ENCODE peak calls at places on chromosomes 11 and 22, in six cellular contexts. Q, H, O, Z, B and W are unnamed samples.

GRCh38 chr11:102560555-102561011 is 30.0 kb upstream of the MMP7 start:
- DNase-seq in Q (peak; percentile 15), H (no peak), O (peak; percentile 78), Z (peak; percentile 76), B (no peak), W (no peak)

GRCh38 chr11:64629796-64630562 is 39.0 kb downstream of the SLC22A12 start:
- DNase-seq in Q (peak; percentile 54), H (peak; percentile 85), O (no peak), Z (peak; percentile 91), B (no peak), W (no peak)

GRCh38 chr11:124946735-124947141 is 7.3 kb upstream of the CCDC15 start:
- DNase-seq in Q (no peak), H (no peak), O (no peak), Z (no peak), B (no peak), W (no peak)

GRCh38 chr22:50185384-50186087 is at the start of gene TRABD:
- DNase-seq in Q (peak; percentile 93), H (peak; percentile 99), O (peak; percentile 83), Z (peak; percentile 95), B (peak; percentile 96), W (peak; percentile 92)

GRCh38 chr11:125165111-125165663 is 636 bp downstream of the PKNOX2 start:
- DNase-seq in Q (no peak), H (peak; percentile 81), O (no peak), Z (peak; percentile 75), B (no peak), W (peak; percentile 44)

GRCh38 chr11:1116666-1117390 is 40.9 kb upstream of the MUC5AC start:
- DNase-seq in Q (peak; percentile 4), H (no peak), O (no peak), Z (peak; percentile 46), B (no peak), W (no peak)

GRCh38 chr22:35612903-35613302 is 4.2 kb downstream of the MB start:
- DNase-seq in Q (no peak), H (no peak), O (no peak), Z (no peak), B (no peak), W (no peak)

GRCh38 chr11:70826541-70826943 is 425.8 kb downstream of the SHANK2 start:
- DNase-seq in Q (no peak), H (peak; percentile 83), O (peak; percentile 13), Z (peak; percentile 81), B (no peak), W (no peak)

GRCh38 chr22:24805790-24806662 is at the start of gene SGSM1:
- DNase-seq in Q (peak; percentile 86), H (peak; percentile 97), O (peak; percentile 75), Z (peak; percentile 87), B (peak; percentile 92), W (peak; percentile 89)

GRCh38 chr11:107882095-107882820 is 23.7 kb upstream of the SLC35F2 start:
- DNase-seq in Q (no peak), H (no peak), O (no peak), Z (no peak), B (no peak), W (no peak)

GRCh38 chr11:9269492-9270030 is 4.4 kb upstream of the DENND5A start:
- DNase-seq in Q (peak; percentile 40), H (no peak), O (no peak), Z (peak; percentile 25), B (no peak), W (no peak)

GRCh38 chr22:17980638-17981051 is 43.7 kb downstream of the MICAL3 start:
- DNase-seq in Q (peak; percentile 81), H (peak; percentile 63), O (peak; percentile 24), Z (no peak), B (peak; percentile 88), W (peak; percentile 48)

GRCh38 chr11:16891964-16892363 is 122.2 kb downstream of the PLEKHA7 start:
- DNase-seq in Q (no peak), H (no peak), O (no peak), Z (no peak), B (no peak), W (no peak)

GRCh38 chr11:16895306-16895705 is 118.9 kb downstream of the PLEKHA7 start:
- DNase-seq in Q (no peak), H (no peak), O (no peak), Z (no peak), B (no peak), W (no peak)

GRCh38 chr11:16891170-16891569 is 123.0 kb downstream of the PLEKHA7 start:
- DNase-seq in Q (no peak), H (no peak), O (no peak), Z (no peak), B (no peak), W (no peak)

GRCh38 chr11:16890442-16890841 is 123.8 kb downstream of the PLEKHA7 start:
- DNase-seq in Q (no peak), H (no peak), O (no peak), Z (no peak), B (no peak), W (no peak)

DNA sequence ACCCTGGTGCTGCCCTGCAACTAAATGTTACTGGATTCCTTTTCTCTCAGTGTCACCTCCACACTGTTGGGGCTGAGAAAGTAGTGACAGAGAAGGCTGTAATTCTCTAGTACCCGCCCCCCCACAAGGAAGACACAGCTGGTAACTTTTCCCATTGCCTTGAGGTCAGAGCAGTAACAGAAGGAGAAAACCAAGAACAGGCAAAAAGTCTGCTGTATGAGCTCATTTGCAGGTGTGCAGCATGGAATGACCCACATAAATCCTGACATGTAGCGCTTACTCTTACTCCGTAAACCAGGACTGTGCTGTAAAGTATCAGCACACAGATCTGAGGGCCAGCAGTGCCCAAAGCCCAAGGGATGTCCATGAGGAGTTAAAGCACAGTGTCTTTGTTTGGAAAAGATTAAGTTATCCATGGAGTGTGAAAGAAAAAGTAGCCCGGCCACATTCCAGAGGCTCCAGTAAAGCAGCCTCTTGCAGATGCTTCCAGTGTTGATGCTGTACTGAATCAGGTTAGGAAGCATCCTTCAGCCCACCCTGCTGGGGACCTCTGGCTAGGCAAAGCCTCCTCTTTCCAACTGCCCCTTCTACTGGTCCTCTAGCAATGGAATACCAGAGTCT is 120.6 kb downstream of the PLEKHA7 start:
- DNase-seq in Q (no peak), H (no peak), O (peak; percentile 40), Z (no peak), B (no peak), W (no peak)
- H3K4me1 ChIP-seq in Q (peaks cover 3% of the 10 kb centered on the region), H (no peaks in the 10 kb centered on the region), O (no peaks in the 10 kb centered on the region), Z (no peaks in the 10 kb centered on the region), B (no peaks in the 10 kb centered on the region), W (peaks cover 20% of the 10 kb centered on the region)

DNA sequence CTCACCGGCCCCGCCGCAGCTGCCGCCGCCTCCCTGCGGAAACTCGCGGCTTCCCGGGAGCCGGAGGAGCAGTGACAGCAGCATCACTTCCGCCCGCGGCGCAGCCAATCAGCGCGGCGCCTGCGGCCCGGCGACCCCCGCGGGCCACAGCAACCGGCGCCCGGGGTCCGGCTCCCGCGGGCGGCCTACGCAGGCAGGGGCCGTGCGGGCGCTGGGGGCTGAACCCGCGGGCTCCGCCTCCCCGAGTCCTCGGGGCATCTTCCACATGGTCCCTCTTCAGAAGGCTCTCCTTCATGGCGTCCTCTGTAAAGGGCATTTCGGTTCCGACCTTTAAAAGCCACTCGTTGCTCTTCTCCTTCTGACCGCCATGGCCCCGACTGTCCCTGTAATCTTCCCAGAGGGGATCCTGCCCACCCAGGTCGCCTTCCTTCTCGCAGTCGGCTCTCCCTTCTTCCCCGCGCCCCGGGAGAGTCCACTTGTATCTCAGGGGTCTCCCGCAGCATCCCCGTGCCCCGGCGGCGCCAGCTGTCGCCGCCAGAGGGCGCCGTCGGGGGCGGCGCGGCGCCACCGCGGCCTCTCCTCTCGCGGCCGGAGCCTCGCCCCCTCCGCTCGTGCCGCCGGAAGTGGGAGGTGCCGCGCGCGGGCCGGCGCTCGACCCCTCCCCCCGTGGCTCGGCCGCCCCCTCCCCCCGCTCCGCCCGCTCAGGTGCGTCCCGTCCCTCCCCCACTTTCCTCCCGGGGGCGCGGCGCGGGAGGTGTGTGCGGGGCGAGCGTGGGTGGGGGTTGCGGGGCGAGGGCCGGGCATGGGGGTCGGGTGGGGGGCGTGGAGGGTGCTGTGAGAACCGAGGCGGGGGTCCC is at the start of the genes PCSK7 and RNF214:
- DNase-seq in Q (peak; percentile 84), H (peak; percentile 99), O (peak; percentile 67), Z (peak; percentile 92), B (peak; percentile 95), W (peak; percentile 82)
- TF ChIP-seq POLR2AphosphoS5 in Q (peak; percentile 60), H (peak; percentile 56), O (no peak), Z (peak; percentile 70), B (peak; percentile 70), W (peak; percentile 6)

GRCh38 chr11:65850217-65851082 is 7.5 kb downstream of the CFL1 start:
- DNase-seq in Q (no peak), H (peak; percentile 35), O (no peak), Z (peak; percentile 62), B (no peak), W (no peak)
- H3K4me1 ChIP-seq in Q (peaks cover 35% of the 10 kb centered on the region), H (peaks cover 9% of the 10 kb centered on the region), O (no peaks in the 10 kb centered on the region), Z (peaks cover 26% of the 10 kb centered on the region), B (peaks cover 7% of the 10 kb centered on the region), W (peaks cover 32% of the 10 kb centered on the region)

GRCh38 chr11:116951762-116952161 is 114.3 kb upstream of the APOA1 start:
- DNase-seq in Q (no peak), H (no peak), O (no peak), Z (no peak), B (no peak), W (no peak)

GRCh38 chr11:116955949-116956348 is 118.5 kb upstream of the APOA1 start:
- DNase-seq in Q (no peak), H (no peak), O (no peak), Z (no peak), B (no peak), W (no peak)

GRCh38 chr11:116953525-116954284 is 116.3 kb upstream of the APOA1 start:
- DNase-seq in Q (no peak), H (no peak), O (no peak), Z (no peak), B (no peak), W (no peak)

GRCh38 chr11:116958246-116958645 is 120.8 kb upstream of the APOA1 start:
- DNase-seq in Q (no peak), H (no peak), O (no peak), Z (no peak), B (no peak), W (no peak)

DNA sequence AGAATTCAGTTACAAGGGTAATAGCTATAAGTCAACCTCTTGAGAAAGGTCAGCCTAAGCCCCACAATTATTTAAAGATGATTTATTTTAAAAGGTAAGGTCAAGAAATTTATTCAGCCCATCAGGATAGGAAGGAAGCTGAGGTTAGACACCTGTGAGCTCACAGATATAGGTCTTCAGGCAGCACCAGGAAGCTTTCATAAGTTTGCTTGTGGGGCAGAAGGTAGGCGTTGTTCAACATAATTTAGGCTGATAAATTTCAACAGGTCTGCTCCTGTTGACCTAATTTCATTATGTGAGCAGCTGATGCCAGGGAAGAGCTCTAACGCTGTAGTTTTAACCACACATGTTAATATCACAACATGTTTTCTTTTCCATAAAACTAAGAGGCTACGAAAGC is 118.1 kb upstream of the APOA1 start:
- DNase-seq in Q (no peak), H (no peak), O (no peak), Z (no peak), B (no peak), W (no peak)
- TF ChIP-seq POLR2AphosphoS5 in Q (no peak), H (no peak), O (no peak), Z (no peak), B (no peak), W (no peak)

GRCh38 chr11:3835100-3835485 is 5.7 kb downstream of the RHOG start:
- DNase-seq in Q (peak; percentile 27), H (no peak), O (no peak), Z (no peak), B (peak; percentile 33), W (no peak)
- H3K4me1 ChIP-seq in Q (peaks cover 40% of the 10 kb centered on the region), H (peaks cover 19% of the 10 kb centered on the region), O (no peaks in the 10 kb centered on the region), Z (peaks cover 60% of the 10 kb centered on the region), B (peaks cover 79% of the 10 kb centered on the region), W (peaks cover 85% of the 10 kb centered on the region)